ENCODE peak calls at places on chromosomes 7 and 10, in six cellular contexts. Y is mesenchymal stem cell, Z is H1, P is IMR-90, Q is H9, C is trophoblast cell. R is an unnamed sample.

GRCh38 chr7:99102809-99103690 is 40.9 kb downstream of the SMURF1 start:
- DNase-seq in P (peak; percentile 92), Z (no peak), Y (peak; percentile 59), C (peak; percentile 76), Q (no peak), R (no peak)

GRCh38 chr10:11685787-11686218 is 56.4 kb upstream of the ECHDC3 start:
- DNase-seq in Y (peak; percentile 50), P (peak; percentile 24), C (peak; percentile 46), Z (no peak), Q (no peak), R (no peak)

GRCh38 chr10:118569882-118570252 is 25.6 kb downstream of the PRLHR start:
- DNase-seq in Z (no peak), Q (no peak), Y (no peak), P (no peak), C (no peak), R (no peak)

GRCh38 chr10:89416465-89416864 is 2.1 kb downstream of the IFIT5 start:
- DNase-seq in Y (no peak), Q (no peak), P (no peak), C (no peak), Z (no peak), R (no peak)

GRCh38 chr10:49632406-49633317 is 18.8 kb downstream of the CHAT start:
- DNase-seq in C (no peak), Y (no peak), P (peak; percentile 2), Q (no peak), Z (no peak), R (no peak)

GRCh38 chr7:150803161-150803860 is 2.7 kb downstream of the TMEM176A start:
- DNase-seq in P (no peak), C (no peak), Z (no peak), Y (no peak), Q (no peak), R (no peak)

GRCh38 chr7:150446288-150446938 is 4.0 kb upstream of the GIMAP8 start:
- DNase-seq in P (no peak), C (no peak), Q (no peak), Z (no peak), Y (no peak), R (no peak)

GRCh38 chr7:133319842-133320241 is 67.0 kb downstream of the EXOC4 start:
- DNase-seq in Z (no peak), P (no peak), C (no peak), Q (no peak), Y (no peak), R (no peak)

GRCh38 chr7:137073571-137074325 is 205.3 kb downstream of the CHRM2 start:
- DNase-seq in Y (peak; percentile 72), P (peak; percentile 74), Q (no peak), C (peak; percentile 77), Z (no peak), R (no peak)

GRCh38 chr7:16765436-16765859 is 11.9 kb downstream of the TSPAN13 start:
- DNase-seq in C (no peak), Y (no peak), P (no peak), Q (no peak), Z (no peak), R (no peak)

DNA sequence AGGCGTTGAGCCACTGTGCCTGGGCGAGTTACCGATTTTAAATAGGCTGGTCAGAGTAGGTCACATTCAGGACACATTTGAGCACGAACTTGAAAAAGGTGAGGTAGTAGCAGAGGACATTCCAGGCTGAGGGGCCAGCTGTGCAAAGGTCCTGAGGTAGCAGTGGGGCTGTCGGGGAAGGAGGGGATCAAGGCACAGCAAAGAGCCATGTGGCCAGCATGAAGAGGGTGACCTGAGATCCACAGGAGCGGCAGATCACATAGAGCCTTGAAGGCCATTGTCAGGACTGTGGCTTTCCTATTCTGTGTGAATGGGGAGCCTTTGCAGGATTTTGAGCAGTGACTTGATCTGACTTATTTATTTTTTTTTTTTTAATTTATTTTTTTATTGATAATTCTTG is 6.5 kb downstream of the ZAN start:
- DNase-seq in Y (no peak), Q (no peak), Z (no peak), P (no peak), C (no peak), R (no peak)
- H4K91ac ChIP-seq in Y (no peak overlapping the region), Q (no peak overlapping the region), Z (no peak overlapping the region), P (no peak overlapping the region), C (no peak overlapping the region), R (no peak overlapping the region)

DNA sequence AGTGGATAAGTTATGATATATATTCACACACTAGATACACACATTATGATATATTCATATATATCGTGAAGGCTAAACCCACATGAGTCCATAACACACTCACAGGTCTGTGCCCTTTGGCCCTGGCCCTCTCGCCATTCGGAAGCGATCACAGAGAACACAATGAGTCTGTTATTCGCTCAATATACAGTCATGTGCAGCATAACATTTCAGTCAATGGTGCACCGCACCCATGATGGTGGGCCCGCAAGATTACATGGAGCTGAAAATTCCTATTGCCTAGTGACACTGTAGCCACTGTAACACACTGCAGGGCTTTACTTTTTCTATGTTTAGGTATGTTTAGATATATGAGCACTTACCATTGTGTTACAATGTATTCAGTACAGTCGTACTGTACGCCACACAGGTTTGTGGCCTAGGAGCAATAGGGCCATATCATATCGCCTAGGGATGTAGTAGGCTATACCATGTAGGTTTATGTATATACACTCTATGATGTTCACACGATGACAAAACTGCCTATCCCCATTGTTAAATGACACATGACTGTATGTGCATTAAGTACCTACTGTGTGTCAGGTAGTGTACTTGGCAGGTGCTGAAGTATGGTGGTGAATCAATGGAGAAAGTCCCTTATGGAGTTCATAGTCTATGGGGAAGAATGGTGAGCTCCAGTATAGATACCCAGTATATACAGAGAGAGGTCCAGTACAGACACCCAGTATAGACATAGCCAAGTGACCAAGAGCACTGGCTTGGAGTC is 198.8 kb upstream of the KLF14 start:
- DNase-seq in Z (no peak), Y (no peak), Q (no peak), C (no peak), P (no peak), R (no peak)
- H3K27ac ChIP-seq in Z (no peak overlapping the region), Y (no peak overlapping the region), Q (no peak overlapping the region), C (no peak overlapping the region), P (no peak overlapping the region), R (no peak overlapping the region)

DNA sequence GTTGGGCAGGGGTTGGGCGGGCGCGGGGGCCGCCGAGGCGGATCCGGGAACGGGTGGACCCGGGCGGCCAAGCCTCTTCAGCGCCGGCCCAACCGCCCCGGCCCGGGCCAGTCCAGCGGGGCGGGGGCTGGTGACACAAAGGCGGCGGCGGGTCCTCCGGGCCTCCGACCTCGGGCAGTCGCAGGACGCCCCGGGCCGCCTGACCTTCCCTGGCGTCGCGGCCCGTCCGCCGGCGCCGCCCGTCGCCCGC is 54.2 kb downstream of the METTL2B start:
- DNase-seq in C (no peak), Q (no peak), Y (no peak), P (no peak), Z (no peak), R (no peak)
- H2BK120ac ChIP-seq in C (peak overlapping the region; percentile 86), Q (no peak overlapping the region), Y (no peak overlapping the region), P (no peak overlapping the region), Z (no peak overlapping the region), R (no peak overlapping the region)

DNA sequence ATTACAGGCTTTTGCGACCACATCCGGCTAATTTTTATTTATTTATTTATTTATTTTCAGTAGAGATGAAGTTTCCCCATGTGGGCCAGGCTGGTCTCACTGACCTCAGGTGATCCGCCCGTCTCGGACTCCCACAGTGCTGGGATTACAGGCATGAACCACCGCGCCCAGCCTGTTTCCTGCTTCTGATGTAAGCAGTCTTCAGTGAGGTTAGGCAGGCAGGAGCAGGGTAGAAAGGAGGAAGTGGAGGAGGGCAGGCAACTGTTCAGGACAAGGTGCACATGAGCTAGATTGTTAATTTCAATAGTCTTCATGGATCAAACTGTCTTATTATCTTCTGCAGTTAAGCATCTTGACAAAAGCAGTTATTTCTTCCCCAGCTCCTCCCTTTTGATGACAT is 605.0 kb downstream of the CCSER2 start:
- DNase-seq in Y (no peak), C (no peak), Z (no peak), Q (no peak), P (no peak), R (no peak)
- H4K91ac ChIP-seq in Y (no peak overlapping the region), C (no peak overlapping the region), Z (no peak overlapping the region), Q (no peak overlapping the region), P (no peak overlapping the region), R (no peak overlapping the region)

GRCh38 chr10:70354566-70355233 is 27.7 kb downstream of the LRRC20 start:
- DNase-seq in C (no peak), Z (no peak), Q (no peak), Y (peak; percentile 31), P (no peak), R (no peak)
- H3K27ac ChIP-seq in C (no peak overlapping the region), Z (no peak overlapping the region), Q (no peak overlapping the region), Y (no peak overlapping the region), P (no peak overlapping the region), R (no peak overlapping the region)

GRCh38 chr10:95389176-95389575 is 98.4 kb upstream of the PDLIM1 start:
- DNase-seq in P (no peak), Q (no peak), C (no peak), Z (no peak), Y (no peak), R (no peak)
- H2BK120ac ChIP-seq in P (no peak overlapping the region), Q (no peak overlapping the region), C (no peak overlapping the region), Z (no peak overlapping the region), Y (no peak overlapping the region), R (no peak overlapping the region)

DNA sequence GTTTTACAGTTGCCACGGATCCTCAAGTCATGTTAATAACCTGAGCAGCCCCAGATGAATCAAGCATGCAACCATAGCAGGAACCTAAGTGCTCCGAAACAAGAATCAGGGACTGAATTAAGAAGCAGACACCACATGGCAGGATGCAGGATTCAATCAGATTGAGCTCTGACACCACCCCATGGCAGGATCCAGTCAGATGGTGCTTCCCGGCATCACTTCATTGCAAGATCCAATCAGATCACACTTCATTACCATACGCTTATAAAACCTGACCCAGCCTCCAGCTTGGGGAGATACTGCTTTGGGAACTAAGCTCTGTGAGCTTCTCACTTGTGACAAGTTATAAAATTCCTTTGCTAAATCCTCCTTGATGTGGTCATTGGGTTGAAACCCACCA is 55.3 kb downstream of the ABCB4 start:
- DNase-seq in Z (no peak), Y (no peak), C (no peak), Q (no peak), P (no peak), R (no peak)
- H4K91ac ChIP-seq in Z (no peak overlapping the region), Y (no peak overlapping the region), C (no peak overlapping the region), Q (no peak overlapping the region), P (no peak overlapping the region), R (no peak overlapping the region)

DNA sequence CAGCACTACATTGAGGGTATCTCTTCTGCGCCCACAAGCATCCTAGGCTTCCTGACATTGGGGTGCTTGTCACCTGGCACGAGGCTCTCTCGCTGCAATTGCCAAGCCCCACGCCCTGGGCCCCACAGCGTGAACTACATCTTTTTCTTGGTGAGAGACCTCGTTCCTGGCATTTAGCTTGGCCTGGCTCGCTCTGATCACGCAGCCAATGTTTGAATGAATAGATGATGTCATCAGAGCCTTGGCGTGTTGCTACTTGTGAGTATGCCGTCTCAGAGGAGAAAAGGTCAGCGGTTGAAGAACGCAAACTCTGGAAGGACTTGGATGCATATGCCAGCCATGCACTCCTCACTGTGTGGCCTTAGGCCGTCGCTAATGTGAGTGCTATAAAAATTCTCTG is 150.2 kb upstream of the AUTS2 start:
- DNase-seq in Y (no peak), C (no peak), P (no peak), Z (no peak), Q (no peak), R (no peak)
- H3K27ac ChIP-seq in Y (no peak overlapping the region), C (no peak overlapping the region), P (no peak overlapping the region), Z (no peak overlapping the region), Q (no peak overlapping the region), R (no peak overlapping the region)